ENCODE peak calls at places on chromosome 21, in four cellular contexts. Y is CD8-positive, alpha-beta T cell; C is dorsolateral prefrontal cortex; A is cardiac muscle cell. K is an unnamed sample.
A peak's percentile ranks its signal among the peaks of the same experiment; 100 is the strongest.

GRCh38 chr21:34223376-34223775 is 140.4 kb upstream of the KCNE2 start:
- DNase-seq in Y (no peak), C (no peak), A (no peak), K (no peak)

GRCh38 chr21:18041012-18041411 is 203.6 kb upstream of the CHODL start:
- DNase-seq in A (peak; percentile 56), Y (no peak), C (no peak), K (no peak)

GRCh38 chr21:18705971-18706370 is 302.4 kb upstream of the TMPRSS15 start:
- DNase-seq in Y (no peak), C (no peak), A (no peak), K (no peak)

GRCh38 chr21:29117372-29117955 is 13.0 kb upstream of the MAP3K7CL start:
- DNase-seq in A (no peak), C (no peak), Y (no peak), K (no peak)

GRCh38 chr21:36747815-36748381 is 49.0 kb downstream of the SIM2 start:
- DNase-seq in C (no peak), Y (no peak), A (peak; percentile 86), K (no peak)

GRCh38 chr21:7953058-7953457 is 2568.3 kb upstream of the TPTE start:
- DNase-seq in C (no peak), A (no peak), Y (no peak), K (no peak)

GRCh38 chr21:17612565-17613241 is at the start of gene BTG3:
- DNase-seq in C (peak; percentile 57), Y (peak; percentile 80), A (peak; percentile 87), K (peak; percentile 38)

GRCh38 chr21:28444567-28444966 is 548.1 kb downstream of the LTN1 start:
- DNase-seq in Y (no peak), A (no peak), C (no peak), K (no peak)

DNA sequence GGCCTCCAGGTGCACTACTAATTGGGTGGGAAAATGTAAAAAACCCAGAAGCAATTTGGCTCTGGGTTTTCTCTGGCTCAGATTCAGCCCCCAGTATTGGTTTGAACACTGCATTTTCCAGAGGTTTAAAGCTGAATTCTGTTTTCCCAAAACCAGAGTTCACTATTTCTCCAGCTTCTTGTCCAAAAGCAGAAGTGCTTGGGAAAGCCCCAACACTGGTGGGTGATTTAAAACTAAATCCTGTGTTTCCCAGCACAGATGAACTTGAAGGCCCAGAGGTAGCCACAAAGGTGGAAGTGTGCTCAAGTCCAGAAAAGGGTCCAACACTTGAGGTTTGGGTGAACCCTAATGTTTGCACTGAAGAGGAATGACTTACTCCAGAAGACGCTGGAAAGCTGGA is 689 bp downstream of the MCM3AP start:
- DNase-seq in C (no peak), Y (no peak), A (no peak), K (no peak)
- H3K4me3 ChIP-seq in C (peak overlapping the region; percentile 93), Y (no peak overlapping the region), A (peak overlapping the region; percentile 79), K (peak overlapping the region; percentile 67)

DNA sequence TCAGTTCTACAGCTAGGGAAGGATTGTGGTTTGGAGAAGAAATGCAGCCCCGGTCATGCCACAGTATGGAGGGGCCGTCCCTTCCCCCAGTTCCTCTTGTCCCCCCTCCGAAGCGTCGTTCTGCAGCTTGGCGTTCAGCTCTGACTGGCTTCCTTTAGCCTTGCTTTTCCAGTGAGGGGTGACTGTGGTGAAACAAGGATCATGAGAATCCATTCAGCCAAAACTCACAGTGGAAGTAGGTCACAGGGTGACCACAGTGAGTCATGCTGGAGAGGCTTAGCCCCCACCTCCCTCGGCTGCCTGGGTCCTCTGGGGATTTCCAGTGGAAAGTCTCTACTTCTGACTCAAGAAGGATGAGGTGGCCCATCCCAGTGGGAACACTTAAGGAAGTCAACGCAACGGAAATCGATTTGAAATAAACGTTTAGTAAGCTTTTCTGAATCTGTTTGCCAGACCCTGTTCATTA is 37.3 kb upstream of the COL6A2 start:
- DNase-seq in Y (no peak), A (no peak), C (no peak), K (peak; percentile 100)
- H3K4me3 ChIP-seq in Y (no peak overlapping the region), A (no peak overlapping the region), C (no peak overlapping the region), K (no peak overlapping the region)

DNA sequence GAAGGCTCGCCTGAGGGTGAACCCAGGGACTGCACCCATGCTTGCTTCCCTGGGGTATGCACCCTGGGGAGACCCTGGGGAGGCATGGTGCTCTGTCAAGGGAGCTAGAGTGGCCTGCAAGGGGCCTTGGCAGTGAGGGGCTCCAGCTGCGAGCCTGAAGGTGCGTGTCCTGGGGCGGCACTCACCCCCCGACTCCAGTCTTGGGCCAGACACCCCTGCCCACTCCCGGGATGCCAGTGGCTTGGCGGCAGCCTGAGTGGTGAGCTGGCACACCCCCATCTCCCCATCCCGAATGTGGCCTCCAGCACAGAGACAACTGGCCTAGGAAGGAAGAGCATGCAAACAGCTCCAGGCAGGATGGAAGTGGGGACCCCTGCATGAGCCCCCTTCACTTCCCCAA is 2.6 kb downstream of the SUMO3 start:
- DNase-seq in C (no peak), A (no peak), Y (no peak), K (no peak)
- H3K4me3 ChIP-seq in C (no peak overlapping the region), A (no peak overlapping the region), Y (no peak overlapping the region), K (no peak overlapping the region)

GRCh38 chr21:41865002-41865777 is 14.0 kb downstream of the PRDM15 start:
- DNase-seq in C (no peak), A (no peak), Y (no peak), K (no peak)
- H3K4me3 ChIP-seq in C (no peak overlapping the region), A (no peak overlapping the region), Y (no peak overlapping the region), K (no peak overlapping the region)

GRCh38 chr21:26843912-26844257 is 1.3 kb downstream of the ADAMTS1 start:
- DNase-seq in A (no peak), C (no peak), Y (no peak), K (no peak)

GRCh38 chr21:26842976-26843911 is 2.0 kb downstream of the ADAMTS1 start:
- DNase-seq in C (peak; percentile 89), Y (peak; percentile 27), A (peak; percentile 83), K (peak; percentile 95)

GRCh38 chr21:26840912-26841311 is 4.3 kb downstream of the ADAMTS1 start:
- DNase-seq in A (no peak), Y (no peak), C (no peak), K (no peak)

GRCh38 chr21:26840206-26840605 is 5.0 kb downstream of the ADAMTS1 start:
- DNase-seq in Y (peak; percentile 29), C (no peak), A (no peak), K (no peak)

GRCh38 chr21:26842300-26842699 is 2.9 kb downstream of the ADAMTS1 start:
- DNase-seq in C (no peak), Y (no peak), A (no peak), K (no peak)
- H3K4me3 ChIP-seq in C (peak overlapping the region; percentile 84), Y (no peak overlapping the region), A (peak overlapping the region; percentile 97), K (peak overlapping the region; percentile 85)

GRCh38 chr21:33189845-33190244 is 39.9 kb upstream of the IFNAR2 start:
- DNase-seq in A (no peak), Y (no peak), C (no peak), K (no peak)
- H3K4me3 ChIP-seq in A (no peak overlapping the region), Y (no peak overlapping the region), C (no peak overlapping the region), K (no peak overlapping the region)

DNA sequence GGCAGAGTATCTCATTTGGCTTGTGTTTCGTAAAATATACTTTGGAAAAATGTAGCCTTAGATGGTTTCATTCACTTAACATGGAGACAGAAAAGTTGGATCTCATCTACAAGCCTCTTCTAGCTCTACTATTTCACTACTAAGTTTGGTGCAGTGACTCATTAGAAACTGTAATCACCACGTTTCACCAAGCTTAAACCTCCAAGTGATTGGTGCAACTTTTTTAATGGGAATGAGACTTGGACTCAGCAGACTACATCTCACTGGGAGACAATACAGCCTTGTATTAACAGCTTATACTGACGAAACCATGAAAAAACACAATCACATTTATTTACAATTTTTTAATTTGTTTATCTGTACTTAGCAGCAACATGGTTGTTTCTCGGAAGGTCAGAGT is 29.9 kb upstream of the NRIP1 start:
- DNase-seq in Y (no peak), C (no peak), A (no peak), K (no peak)
- H3K4me3 ChIP-seq in Y (no peak overlapping the region), C (no peak overlapping the region), A (no peak overlapping the region), K (no peak overlapping the region)

GRCh38 chr21:44352253-44352860 is 1.1 kb upstream of the TRPM2 start:
- DNase-seq in Y (no peak), C (no peak), A (no peak), K (no peak)

GRCh38 chr21:44349847-44350772 is 3.3 kb upstream of the TRPM2 start:
- DNase-seq in C (no peak), A (no peak), Y (no peak), K (no peak)

GRCh38 chr21:44350773-44351481 is 2.5 kb upstream of the TRPM2 start:
- DNase-seq in Y (no peak), A (no peak), C (no peak), K (no peak)

GRCh38 chr21:44353200-44353970 is at the start of gene TRPM2:
- DNase-seq in C (no peak), A (no peak), Y (peak; percentile 33), K (no peak)

DNA sequence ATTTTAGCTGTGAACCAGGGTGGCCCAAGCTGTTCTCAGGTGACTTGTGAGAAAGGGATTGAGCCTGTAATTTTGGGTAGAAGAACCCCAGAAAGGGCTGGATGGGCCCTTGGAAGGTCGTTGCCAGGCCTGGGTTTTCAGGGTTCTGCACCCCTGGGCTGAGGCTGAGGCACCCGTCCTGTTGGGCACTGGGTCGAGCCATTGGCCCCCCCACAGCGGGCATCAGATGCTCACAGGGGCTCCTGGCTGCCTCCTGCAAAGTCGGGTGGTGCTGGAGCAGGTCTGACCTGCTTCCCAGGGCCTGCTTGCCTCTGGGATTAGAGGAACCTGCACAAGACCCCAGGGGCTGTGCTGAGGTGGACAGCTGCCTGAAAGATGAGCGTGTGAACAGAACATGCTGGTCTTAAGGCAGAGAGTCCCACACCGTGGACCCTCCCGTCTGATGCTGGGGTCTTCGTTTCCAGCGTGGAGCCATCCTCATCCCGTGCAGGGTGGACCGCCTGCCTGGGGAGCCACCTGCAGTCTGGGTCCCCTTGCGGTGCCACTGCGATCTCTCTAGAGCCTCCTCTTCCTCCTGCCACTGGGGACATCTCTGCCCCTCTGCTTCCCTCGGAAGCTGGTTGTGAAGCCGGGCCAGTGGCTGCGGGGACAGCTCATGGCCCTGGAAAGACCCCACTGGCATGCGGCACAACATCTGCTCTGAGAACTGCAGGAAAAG is 1.7 kb upstream of the TRPM2 start:
- DNase-seq in C (no peak), Y (no peak), A (no peak), K (no peak)
- H3K4me3 ChIP-seq in C (peak overlapping the region; percentile 60), Y (no peak overlapping the region), A (no peak overlapping the region), K (no peak overlapping the region)

K was measured in skeletal muscle cell.